ENCODE peak calls at places on chromosome 5, in four cellular contexts. One of them, this sample, is unnamed.

GRCh38 chr5:154179846-154180710 is 10.5 kb upstream of the GALNT10 start:
- DNase-seq in psoas muscle: no peak
- DNase-seq in osteoblast: peak; percentile 66
- DNase-seq in stomach: no peak
- DNase-seq in this sample: peak; percentile 56

GRCh38 chr5:171980729-171981128 is 25.7 kb downstream of the FBXW11 start:
- DNase-seq in psoas muscle: no peak
- DNase-seq in osteoblast: no peak
- DNase-seq in stomach: no peak
- DNase-seq in this sample: no peak

GRCh38 chr5:51889703-51890102 is 506.5 kb downstream of the ISL1 start:
- DNase-seq in psoas muscle: no peak
- DNase-seq in stomach: no peak
- DNase-seq in osteoblast: no peak
- DNase-seq in this sample: no peak

GRCh38 chr5:90483206-90483605 is 8.5 kb downstream of the POLR3G start:
- DNase-seq in psoas muscle: no peak
- DNase-seq in osteoblast: peak; percentile 21
- DNase-seq in stomach: no peak
- DNase-seq in this sample: no peak

GRCh38 chr5:72328172-72328571 is 8.0 kb downstream of the PTCD2 start:
- DNase-seq in stomach: peak; percentile 29
- DNase-seq in osteoblast: peak; percentile 66
- DNase-seq in psoas muscle: peak; percentile 64
- DNase-seq in this sample: no peak

GRCh38 chr5:141945511-141946024 is 12.4 kb downstream of the PCDH12 start:
- DNase-seq in osteoblast: no peak
- DNase-seq in stomach: no peak
- DNase-seq in psoas muscle: peak; percentile 37
- DNase-seq in this sample: peak; percentile 81

GRCh38 chr5:137470111-137470920 is 28.8 kb downstream of the SPOCK1 start:
- DNase-seq in stomach: no peak
- DNase-seq in psoas muscle: peak; percentile 71
- DNase-seq in osteoblast: peak; percentile 91
- DNase-seq in this sample: no peak

GRCh38 chr5:95870105-95870672 is 47.7 kb upstream of the GLRX start:
- DNase-seq in osteoblast: peak; percentile 57
- DNase-seq in stomach: no peak
- DNase-seq in psoas muscle: no peak
- DNase-seq in this sample: no peak

GRCh38 chr5:174045470-174046025 is at the start of gene NSG2:
- DNase-seq in stomach: peak; percentile 81
- DNase-seq in psoas muscle: peak; percentile 72
- DNase-seq in osteoblast: peak; percentile 66
- DNase-seq in this sample: peak; percentile 87

GRCh38 chr5:112196574-112196973 is 222.5 kb downstream of the EPB41L4A start:
- DNase-seq in osteoblast: no peak
- DNase-seq in psoas muscle: no peak
- DNase-seq in stomach: no peak
- DNase-seq in this sample: no peak

GRCh38 chr5:9545301-9545958 is 445 bp downstream of the SEMA5A start:
- DNase-seq in psoas muscle: peak; percentile 20
- DNase-seq in stomach: no peak
- DNase-seq in osteoblast: peak; percentile 61
- DNase-seq in this sample: peak; percentile 70

GRCh38 chr5:108521841-108522506 is 140.1 kb upstream of the FBXL17 start:
- DNase-seq in stomach: no peak
- DNase-seq in osteoblast: peak; percentile 49
- DNase-seq in psoas muscle: no peak
- DNase-seq in this sample: peak; percentile 40

GRCh38 chr5:117054141-117054540 is 479.5 kb upstream of the SEMA6A start:
- DNase-seq in psoas muscle: no peak
- DNase-seq in osteoblast: no peak
- DNase-seq in stomach: no peak
- DNase-seq in this sample: no peak

GRCh38 chr5:76775921-76776320 is 42.9 kb upstream of the F2RL1 start:
- DNase-seq in psoas muscle: no peak
- DNase-seq in osteoblast: no peak
- DNase-seq in stomach: no peak
- DNase-seq in this sample: no peak

GRCh38 chr5:71460693-71461092 is 5.2 kb downstream of the BDP1 start:
- DNase-seq in psoas muscle: no peak
- DNase-seq in osteoblast: no peak
- DNase-seq in stomach: no peak
- DNase-seq in this sample: no peak

GRCh38 chr5:40191041-40191550 is 488.6 kb upstream of the PTGER4 start:
- DNase-seq in osteoblast: no peak
- DNase-seq in psoas muscle: no peak
- DNase-seq in stomach: no peak
- DNase-seq in this sample: no peak

GRCh38 chr5:16902846-16903245 is 33.2 kb downstream of the MYO10 start:
- DNase-seq in stomach: peak; percentile 77
- DNase-seq in osteoblast: no peak
- DNase-seq in psoas muscle: no peak
- DNase-seq in this sample: no peak

GRCh38 chr5:68653471-68653870 is 437.9 kb downstream of the PIK3R1 start:
- DNase-seq in osteoblast: no peak
- DNase-seq in psoas muscle: no peak
- DNase-seq in stomach: no peak
- DNase-seq in this sample: no peak

GRCh38 chr5:87302061-87302460 is 34.4 kb downstream of the RASA1 start:
- DNase-seq in osteoblast: no peak
- DNase-seq in stomach: no peak
- DNase-seq in psoas muscle: no peak
- DNase-seq in this sample: no peak

GRCh38 chr5:128491291-128491690 is 46.8 kb downstream of the FBN2 start:
- DNase-seq in osteoblast: no peak
- DNase-seq in stomach: no peak
- DNase-seq in psoas muscle: no peak
- DNase-seq in this sample: no peak

GRCh38 chr5:93589812-93590215 is 6.8 kb downstream of the NR2F1 start:
- DNase-seq in stomach: no peak
- DNase-seq in osteoblast: no peak
- DNase-seq in psoas muscle: no peak
- DNase-seq in this sample: peak; percentile 35

GRCh38 chr5:40480392-40480791 is 199.3 kb upstream of the PTGER4 start:
- DNase-seq in stomach: no peak
- DNase-seq in osteoblast: no peak
- DNase-seq in psoas muscle: no peak
- DNase-seq in this sample: no peak

GRCh38 chr5:60023255-60023654 is 129.7 kb upstream of the PDE4D start:
- DNase-seq in osteoblast: no peak
- DNase-seq in psoas muscle: no peak
- DNase-seq in stomach: no peak
- DNase-seq in this sample: no peak

GRCh38 chr5:38048400-38048799 is 208.6 kb upstream of the GDNF start:
- DNase-seq in psoas muscle: no peak
- DNase-seq in stomach: no peak
- DNase-seq in osteoblast: no peak
- DNase-seq in this sample: no peak

GRCh38 chr5:38046093-38046492 is 206.3 kb upstream of the GDNF start:
- DNase-seq in osteoblast: no peak
- DNase-seq in psoas muscle: no peak
- DNase-seq in stomach: no peak
- DNase-seq in this sample: no peak

GRCh38 chr5:38039826-38040225 is 200.0 kb upstream of the GDNF start:
- DNase-seq in osteoblast: no peak
- DNase-seq in psoas muscle: no peak
- DNase-seq in stomach: no peak
- DNase-seq in this sample: no peak

DNA sequence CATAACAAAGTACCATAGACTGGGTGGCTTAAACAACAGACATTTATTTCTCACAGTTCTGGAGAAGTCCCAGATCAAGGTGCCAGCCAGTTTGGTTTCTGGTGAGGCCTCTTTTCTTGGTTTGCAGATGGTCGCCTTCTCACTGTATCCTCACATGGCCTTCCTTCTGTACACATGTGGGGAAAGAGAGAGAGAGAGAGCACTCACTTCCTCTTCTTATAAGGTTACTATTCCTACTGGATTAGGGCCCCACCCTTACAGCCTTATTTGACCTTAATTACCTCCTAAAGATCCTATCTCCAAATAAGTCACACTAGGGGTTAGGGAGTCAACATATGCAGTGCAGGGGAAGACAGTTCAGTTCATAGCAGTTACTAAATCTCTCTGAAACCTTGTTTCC is 205.6 kb upstream of the GDNF start:
- DNase-seq in osteoblast: no peak
- DNase-seq in psoas muscle: no peak
- DNase-seq in stomach: no peak
- DNase-seq in this sample: no peak
- H3K4me3 ChIP-seq in osteoblast: no peak overlapping the region
- H3K4me3 ChIP-seq in psoas muscle: no peak overlapping the region
- H3K4me3 ChIP-seq in stomach: no peak overlapping the region
- H3K4me3 ChIP-seq in this sample: no peak overlapping the region

GRCh38 chr5:168153263-168153930 is 138.0 kb upstream of the WWC1 start:
- DNase-seq in stomach: no peak
- DNase-seq in osteoblast: no peak
- DNase-seq in psoas muscle: no peak
- DNase-seq in this sample: no peak

GRCh38 chr5:168151041-168151440 is 140.4 kb upstream of the WWC1 start:
- DNase-seq in osteoblast: no peak
- DNase-seq in psoas muscle: no peak
- DNase-seq in stomach: no peak
- DNase-seq in this sample: no peak

GRCh38 chr5:168142402-168142801 is 149.0 kb upstream of the WWC1 start:
- DNase-seq in psoas muscle: no peak
- DNase-seq in osteoblast: peak; percentile 56
- DNase-seq in stomach: no peak
- DNase-seq in this sample: no peak

GRCh38 chr5:168152660-168153059 is 138.8 kb upstream of the WWC1 start:
- DNase-seq in osteoblast: no peak
- DNase-seq in psoas muscle: no peak
- DNase-seq in stomach: no peak
- DNase-seq in this sample: no peak

DNA sequence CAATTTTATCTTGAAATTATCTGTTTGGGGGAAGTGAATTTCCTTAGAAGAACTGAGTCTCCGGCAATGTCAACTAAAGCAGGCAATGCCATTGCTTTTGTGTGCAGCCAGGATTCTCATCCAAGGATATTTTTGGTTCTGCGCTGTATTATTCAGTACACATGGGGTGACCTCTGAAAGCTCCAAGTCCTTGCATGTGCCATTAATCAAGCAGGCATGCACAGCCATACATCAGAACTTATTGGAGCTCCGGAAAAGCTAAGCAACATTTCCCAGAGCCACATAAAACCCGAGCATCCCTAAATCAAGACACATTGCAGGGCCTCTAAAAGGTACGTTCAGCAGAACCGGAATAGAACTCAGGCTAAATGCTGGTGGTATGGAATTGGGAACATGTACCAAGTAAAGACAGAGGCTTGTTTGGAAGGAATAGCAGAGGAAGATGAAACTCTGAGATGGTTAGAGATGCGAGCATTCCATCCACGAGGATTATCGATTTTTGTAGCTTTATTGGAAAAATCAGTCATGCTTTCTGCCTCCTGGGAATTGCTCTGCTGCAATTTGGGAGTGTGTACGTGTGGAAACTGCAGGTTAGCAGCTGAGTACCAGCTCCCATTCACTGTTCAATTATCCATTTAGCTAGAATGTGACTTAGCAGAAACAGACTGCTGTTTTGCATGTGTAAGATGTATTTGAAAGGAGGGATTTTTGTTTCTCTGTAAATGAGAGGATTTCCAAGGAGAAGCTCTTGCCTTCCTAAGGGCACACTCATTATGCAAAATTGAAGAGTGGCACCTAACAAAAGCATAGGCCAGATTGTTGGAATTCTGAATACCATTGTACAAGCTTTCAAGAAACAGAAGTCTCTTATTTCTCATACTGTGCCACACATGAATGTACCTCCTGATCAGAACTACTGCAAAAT is 143.6 kb upstream of the WWC1 start:
- DNase-seq in osteoblast: no peak
- DNase-seq in stomach: no peak
- DNase-seq in psoas muscle: no peak
- DNase-seq in this sample: no peak
- H3K27me3 ChIP-seq in osteoblast: no peaks in the 10 kb centered on the region
- H3K27me3 ChIP-seq in stomach: no peaks in the 10 kb centered on the region
- H3K27me3 ChIP-seq in psoas muscle: no peaks in the 10 kb centered on the region
- H3K27me3 ChIP-seq in this sample: no peaks in the 10 kb centered on the region

GRCh38 chr5:73859696-73860095 is 233.7 kb downstream of the ARHGEF28 start:
- DNase-seq in psoas muscle: no peak
- DNase-seq in osteoblast: no peak
- DNase-seq in stomach: no peak
- DNase-seq in this sample: no peak

GRCh38 chr5:73865315-73865714 is 239.3 kb downstream of the ARHGEF28 start:
- DNase-seq in stomach: no peak
- DNase-seq in psoas muscle: no peak
- DNase-seq in osteoblast: no peak
- DNase-seq in this sample: no peak

GRCh38 chr5:73863911-73864310 is 237.9 kb downstream of the ARHGEF28 start:
- DNase-seq in osteoblast: no peak
- DNase-seq in stomach: no peak
- DNase-seq in psoas muscle: no peak
- DNase-seq in this sample: no peak

GRCh38 chr5:73861313-73861978 is 235.4 kb downstream of the ARHGEF28 start:
- DNase-seq in osteoblast: no peak
- DNase-seq in stomach: no peak
- DNase-seq in psoas muscle: no peak
- DNase-seq in this sample: no peak

DNA sequence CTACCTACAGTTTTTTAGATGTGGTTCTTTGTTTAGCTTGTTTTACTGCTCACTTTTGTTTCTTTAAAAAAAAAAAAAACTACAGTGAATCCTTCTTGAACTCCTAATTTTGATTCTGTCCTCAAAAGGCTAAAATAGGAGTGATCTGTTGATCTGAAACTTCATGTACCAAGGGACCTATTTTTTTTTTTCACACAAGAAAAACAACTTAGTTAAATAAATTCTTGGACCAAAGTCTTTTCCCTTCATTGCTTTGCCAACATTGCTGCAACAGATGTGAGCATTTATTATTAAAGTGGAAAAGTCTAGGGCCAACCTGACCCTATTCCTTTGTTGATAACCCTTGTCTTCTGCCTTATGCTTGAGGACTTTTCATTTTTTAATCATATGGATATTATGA is 236.8 kb downstream of the ARHGEF28 start:
- DNase-seq in stomach: no peak
- DNase-seq in psoas muscle: no peak
- DNase-seq in osteoblast: no peak
- DNase-seq in this sample: no peak
- H3K36me3 ChIP-seq in stomach: peaks cover 69% of the 10 kb centered on the region
- H3K36me3 ChIP-seq in psoas muscle: peaks cover 3% of the 10 kb centered on the region
- H3K36me3 ChIP-seq in osteoblast: peaks cover 10% of the 10 kb centered on the region
- H3K36me3 ChIP-seq in this sample: no peaks in the 10 kb centered on the region

GRCh38 chr5:35482167-35482755 is 135.4 kb upstream of the SPEF2 start:
- DNase-seq in stomach: no peak
- DNase-seq in psoas muscle: no peak
- DNase-seq in osteoblast: peak; percentile 23
- DNase-seq in this sample: peak; percentile 3

GRCh38 chr5:35487255-35488035 is 130.2 kb upstream of the SPEF2 start:
- DNase-seq in stomach: no peak
- DNase-seq in psoas muscle: no peak
- DNase-seq in osteoblast: no peak
- DNase-seq in this sample: no peak

GRCh38 chr5:35484241-35484640 is 133.4 kb upstream of the SPEF2 start:
- DNase-seq in stomach: no peak
- DNase-seq in psoas muscle: no peak
- DNase-seq in osteoblast: no peak
- DNase-seq in this sample: no peak

GRCh38 chr5:35485487-35485886 is 132.2 kb upstream of the SPEF2 start:
- DNase-seq in osteoblast: no peak
- DNase-seq in stomach: no peak
- DNase-seq in psoas muscle: no peak
- DNase-seq in this sample: no peak

GRCh38 chr5:35483797-35484196 is 133.9 kb upstream of the SPEF2 start:
- DNase-seq in psoas muscle: no peak
- DNase-seq in osteoblast: peak; percentile 14
- DNase-seq in stomach: no peak
- DNase-seq in this sample: no peak
- H3K4me3 ChIP-seq in psoas muscle: no peak overlapping the region
- H3K4me3 ChIP-seq in osteoblast: no peak overlapping the region
- H3K4me3 ChIP-seq in stomach: no peak overlapping the region
- H3K4me3 ChIP-seq in this sample: no peak overlapping the region

This sample was measured in H7.